ENCODE peak calls at places on chromosomes 6 and 20, in eight cellular contexts. One of them, this sample, is unnamed.

GRCh38 chr20:32742322-32743236 is 688 bp downstream of the COMMD7 start:
- DNase-seq in HS-27A: no peak
- DNase-seq in T-helper 1 cell: no peak
- DNase-seq in activated effector memory CD4-positive, alpha-beta T cell treated with anti-CD3 and anti-CD28 coated beads, Interleukin-2, amount 50 U/mL, for 16 hours: peak; percentile 66
- DNase-seq in skeletal muscle cell: no peak
- DNase-seq in mammary epithelial cell: no peak
- DNase-seq in fibroblast of pulmonary artery: no peak
- DNase-seq in LoVo: no peak
- DNase-seq in this sample: no peak

GRCh38 chr6:139311826-139312225 is 20.0 kb upstream of the TXLNB start:
- DNase-seq in activated effector memory CD4-positive, alpha-beta T cell treated with anti-CD3 and anti-CD28 coated beads, Interleukin-2, amount 50 U/mL, for 16 hours: no peak
- DNase-seq in skeletal muscle cell: peak; percentile 74
- DNase-seq in HS-27A: no peak
- DNase-seq in fibroblast of pulmonary artery: peak; percentile 41
- DNase-seq in T-helper 1 cell: no peak
- DNase-seq in mammary epithelial cell: no peak
- DNase-seq in LoVo: no peak
- DNase-seq in this sample: no peak

GRCh38 chr6:31139599-31139998 is 733 bp upstream of the PSORS1C2 start:
- DNase-seq in LoVo: no peak
- DNase-seq in HS-27A: no peak
- DNase-seq in mammary epithelial cell: no peak
- DNase-seq in activated effector memory CD4-positive, alpha-beta T cell treated with anti-CD3 and anti-CD28 coated beads, Interleukin-2, amount 50 U/mL, for 16 hours: no peak
- DNase-seq in T-helper 1 cell: no peak
- DNase-seq in fibroblast of pulmonary artery: peak; percentile 73
- DNase-seq in skeletal muscle cell: no peak
- DNase-seq in this sample: no peak

GRCh38 chr6:125930810-125931418 is 25.7 kb upstream of the HINT3 start:
- DNase-seq in LoVo: no peak
- DNase-seq in fibroblast of pulmonary artery: no peak
- DNase-seq in T-helper 1 cell: no peak
- DNase-seq in mammary epithelial cell: peak; percentile 49
- DNase-seq in HS-27A: no peak
- DNase-seq in activated effector memory CD4-positive, alpha-beta T cell treated with anti-CD3 and anti-CD28 coated beads, Interleukin-2, amount 50 U/mL, for 16 hours: no peak
- DNase-seq in skeletal muscle cell: no peak
- DNase-seq in this sample: no peak

GRCh38 chr20:841568-842546 is 8.3 kb downstream of the FAM110A start:
- DNase-seq in LoVo: no peak
- DNase-seq in skeletal muscle cell: no peak
- DNase-seq in T-helper 1 cell: no peak
- DNase-seq in HS-27A: no peak
- DNase-seq in fibroblast of pulmonary artery: no peak
- DNase-seq in activated effector memory CD4-positive, alpha-beta T cell treated with anti-CD3 and anti-CD28 coated beads, Interleukin-2, amount 50 U/mL, for 16 hours: no peak
- DNase-seq in mammary epithelial cell: peak; percentile 67
- DNase-seq in this sample: no peak

GRCh38 chr20:13813910-13814309 is 29.1 kb downstream of the NDUFAF5 start:
- DNase-seq in mammary epithelial cell: no peak
- DNase-seq in activated effector memory CD4-positive, alpha-beta T cell treated with anti-CD3 and anti-CD28 coated beads, Interleukin-2, amount 50 U/mL, for 16 hours: no peak
- DNase-seq in skeletal muscle cell: no peak
- DNase-seq in fibroblast of pulmonary artery: no peak
- DNase-seq in HS-27A: no peak
- DNase-seq in T-helper 1 cell: no peak
- DNase-seq in LoVo: no peak
- DNase-seq in this sample: no peak

GRCh38 chr6:138349891-138350290 is 27.8 kb upstream of the SMIM28 start:
- DNase-seq in fibroblast of pulmonary artery: peak; percentile 9
- DNase-seq in skeletal muscle cell: no peak
- DNase-seq in HS-27A: no peak
- DNase-seq in T-helper 1 cell: no peak
- DNase-seq in mammary epithelial cell: peak; percentile 10
- DNase-seq in LoVo: no peak
- DNase-seq in activated effector memory CD4-positive, alpha-beta T cell treated with anti-CD3 and anti-CD28 coated beads, Interleukin-2, amount 50 U/mL, for 16 hours: no peak
- DNase-seq in this sample: no peak

GRCh38 chr20:62797671-62798532 is 1.6 kb downstream of the MRGBP start:
- DNase-seq in T-helper 1 cell: no peak
- DNase-seq in HS-27A: no peak
- DNase-seq in mammary epithelial cell: no peak
- DNase-seq in skeletal muscle cell: no peak
- DNase-seq in LoVo: no peak
- DNase-seq in fibroblast of pulmonary artery: no peak
- DNase-seq in activated effector memory CD4-positive, alpha-beta T cell treated with anti-CD3 and anti-CD28 coated beads, Interleukin-2, amount 50 U/mL, for 16 hours: no peak
- DNase-seq in this sample: no peak

GRCh38 chr6:108771421-108771820 is 76.8 kb upstream of the ARMC2 start:
- DNase-seq in mammary epithelial cell: no peak
- DNase-seq in T-helper 1 cell: no peak
- DNase-seq in activated effector memory CD4-positive, alpha-beta T cell treated with anti-CD3 and anti-CD28 coated beads, Interleukin-2, amount 50 U/mL, for 16 hours: no peak
- DNase-seq in LoVo: no peak
- DNase-seq in fibroblast of pulmonary artery: no peak
- DNase-seq in skeletal muscle cell: no peak
- DNase-seq in HS-27A: no peak
- DNase-seq in this sample: no peak

GRCh38 chr6:2971420-2972218 is at the start of gene SERPINB6:
- DNase-seq in skeletal muscle cell: no peak
- DNase-seq in HS-27A: no peak
- DNase-seq in fibroblast of pulmonary artery: peak; percentile 78
- DNase-seq in LoVo: peak; percentile 73
- DNase-seq in activated effector memory CD4-positive, alpha-beta T cell treated with anti-CD3 and anti-CD28 coated beads, Interleukin-2, amount 50 U/mL, for 16 hours: peak; percentile 77
- DNase-seq in mammary epithelial cell: peak; percentile 36
- DNase-seq in T-helper 1 cell: peak; percentile 25
- DNase-seq in this sample: peak; percentile 76

GRCh38 chr20:62203378-62204030 is 16.6 kb downstream of the HRH3 start:
- DNase-seq in HS-27A: no peak
- DNase-seq in activated effector memory CD4-positive, alpha-beta T cell treated with anti-CD3 and anti-CD28 coated beads, Interleukin-2, amount 50 U/mL, for 16 hours: no peak
- DNase-seq in skeletal muscle cell: no peak
- DNase-seq in LoVo: no peak
- DNase-seq in T-helper 1 cell: no peak
- DNase-seq in mammary epithelial cell: no peak
- DNase-seq in fibroblast of pulmonary artery: peak; percentile 35
- DNase-seq in this sample: peak; percentile 52

GRCh38 chr20:7959484-7959883 is 19.2 kb upstream of the HAO1 start:
- DNase-seq in T-helper 1 cell: no peak
- DNase-seq in HS-27A: no peak
- DNase-seq in skeletal muscle cell: no peak
- DNase-seq in fibroblast of pulmonary artery: no peak
- DNase-seq in LoVo: no peak
- DNase-seq in activated effector memory CD4-positive, alpha-beta T cell treated with anti-CD3 and anti-CD28 coated beads, Interleukin-2, amount 50 U/mL, for 16 hours: no peak
- DNase-seq in mammary epithelial cell: peak; percentile 4
- DNase-seq in this sample: no peak

GRCh38 chr6:29760328-29760727 is 37.1 kb downstream of the HLA-F start:
- DNase-seq in LoVo: no peak
- DNase-seq in fibroblast of pulmonary artery: no peak
- DNase-seq in T-helper 1 cell: no peak
- DNase-seq in skeletal muscle cell: no peak
- DNase-seq in mammary epithelial cell: no peak
- DNase-seq in activated effector memory CD4-positive, alpha-beta T cell treated with anti-CD3 and anti-CD28 coated beads, Interleukin-2, amount 50 U/mL, for 16 hours: no peak
- DNase-seq in HS-27A: no peak
- DNase-seq in this sample: no peak

GRCh38 chr6:138162104-138162946 is 586 bp downstream of the ARFGEF3 start:
- DNase-seq in HS-27A: peak; percentile 14
- DNase-seq in LoVo: no peak
- DNase-seq in activated effector memory CD4-positive, alpha-beta T cell treated with anti-CD3 and anti-CD28 coated beads, Interleukin-2, amount 50 U/mL, for 16 hours: no peak
- DNase-seq in fibroblast of pulmonary artery: no peak
- DNase-seq in skeletal muscle cell: no peak
- DNase-seq in T-helper 1 cell: no peak
- DNase-seq in mammary epithelial cell: no peak
- DNase-seq in this sample: peak; percentile 30

GRCh38 chr6:1703091-1703855 is 93.6 kb downstream of the FOXC1 start:
- DNase-seq in skeletal muscle cell: no peak
- DNase-seq in LoVo: no peak
- DNase-seq in activated effector memory CD4-positive, alpha-beta T cell treated with anti-CD3 and anti-CD28 coated beads, Interleukin-2, amount 50 U/mL, for 16 hours: no peak
- DNase-seq in HS-27A: no peak
- DNase-seq in mammary epithelial cell: peak; percentile 24
- DNase-seq in T-helper 1 cell: no peak
- DNase-seq in fibroblast of pulmonary artery: no peak
- DNase-seq in this sample: no peak

GRCh38 chr6:170265655-170266054 is 25.2 kb downstream of the DLL1 start:
- DNase-seq in T-helper 1 cell: no peak
- DNase-seq in LoVo: no peak
- DNase-seq in activated effector memory CD4-positive, alpha-beta T cell treated with anti-CD3 and anti-CD28 coated beads, Interleukin-2, amount 50 U/mL, for 16 hours: no peak
- DNase-seq in fibroblast of pulmonary artery: no peak
- DNase-seq in skeletal muscle cell: no peak
- DNase-seq in HS-27A: no peak
- DNase-seq in mammary epithelial cell: no peak
- DNase-seq in this sample: no peak

This sample was measured in endothelial cell of umbilical vein.